ENCODE peak calls at places on chromosomes 1 and 21, in five cellular contexts. One of them, this sample, is unnamed.

GRCh38 chr21:25234857-25235801 is 372.2 kb downstream of the MRPL39 start:
- DNase-seq in effector memory CD4-positive, alpha-beta T cell: no peak
- DNase-seq in right atrium auricular region: no peak
- DNase-seq in fibroblast of lung: no peak
- DNase-seq in GM23248: no peak
- DNase-seq in this sample: no peak

GRCh38 chr1:64167176-64167575 is 36.2 kb upstream of the UBE2U start:
- DNase-seq in right atrium auricular region: no peak
- DNase-seq in effector memory CD4-positive, alpha-beta T cell: no peak
- DNase-seq in fibroblast of lung: peak; percentile 81
- DNase-seq in GM23248: peak; percentile 57
- DNase-seq in this sample: no peak

GRCh38 chr1:91278754-91279153 is 125.9 kb downstream of the HFM1 start:
- DNase-seq in right atrium auricular region: no peak
- DNase-seq in fibroblast of lung: peak; percentile 14
- DNase-seq in effector memory CD4-positive, alpha-beta T cell: no peak
- DNase-seq in GM23248: peak; percentile 34
- DNase-seq in this sample: no peak

GRCh38 chr1:231011963-231012362 is 28.1 kb downstream of the FAM89A start:
- DNase-seq in effector memory CD4-positive, alpha-beta T cell: no peak
- DNase-seq in fibroblast of lung: no peak
- DNase-seq in GM23248: no peak
- DNase-seq in right atrium auricular region: no peak
- DNase-seq in this sample: no peak

GRCh38 chr1:177256153-177256814 is 85.5 kb downstream of the BRINP2 start:
- DNase-seq in GM23248: peak; percentile 89
- DNase-seq in effector memory CD4-positive, alpha-beta T cell: no peak
- DNase-seq in fibroblast of lung: peak; percentile 94
- DNase-seq in right atrium auricular region: no peak
- DNase-seq in this sample: no peak

GRCh38 chr1:11777653-11778322 is 15.8 kb downstream of the C1orf167 start:
- DNase-seq in GM23248: no peak
- DNase-seq in effector memory CD4-positive, alpha-beta T cell: no peak
- DNase-seq in fibroblast of lung: no peak
- DNase-seq in right atrium auricular region: no peak
- DNase-seq in this sample: no peak

GRCh38 chr1:209884665-209885117 is 53.3 kb upstream of the SYT14 start:
- DNase-seq in fibroblast of lung: peak; percentile 100
- DNase-seq in right atrium auricular region: peak; percentile 60
- DNase-seq in GM23248: peak; percentile 100
- DNase-seq in effector memory CD4-positive, alpha-beta T cell: no peak
- DNase-seq in this sample: peak; percentile 25

GRCh38 chr1:34332996-34333395 is 156.3 kb downstream of the C1orf94 start:
- DNase-seq in right atrium auricular region: no peak
- DNase-seq in fibroblast of lung: no peak
- DNase-seq in effector memory CD4-positive, alpha-beta T cell: no peak
- DNase-seq in GM23248: no peak
- DNase-seq in this sample: no peak

GRCh38 chr1:156387899-156388813 is 19.1 kb downstream of the RHBG start:
- DNase-seq in effector memory CD4-positive, alpha-beta T cell: no peak
- DNase-seq in GM23248: peak; percentile 23
- DNase-seq in right atrium auricular region: no peak
- DNase-seq in fibroblast of lung: no peak
- DNase-seq in this sample: no peak

GRCh38 chr21:46079357-46080170 is 18.3 kb upstream of the COL6A2 start:
- DNase-seq in fibroblast of lung: peak; percentile 87
- DNase-seq in effector memory CD4-positive, alpha-beta T cell: no peak
- DNase-seq in right atrium auricular region: peak; percentile 64
- DNase-seq in GM23248: peak; percentile 98
- DNase-seq in this sample: no peak

GRCh38 chr1:206010101-206010500 is 6.9 kb upstream of the RAB7B start:
- DNase-seq in GM23248: no peak
- DNase-seq in effector memory CD4-positive, alpha-beta T cell: no peak
- DNase-seq in fibroblast of lung: no peak
- DNase-seq in right atrium auricular region: no peak
- DNase-seq in this sample: no peak

GRCh38 chr1:182197555-182197954 is 136.0 kb upstream of the ZNF648 start:
- DNase-seq in effector memory CD4-positive, alpha-beta T cell: no peak
- DNase-seq in fibroblast of lung: no peak
- DNase-seq in right atrium auricular region: peak; percentile 70
- DNase-seq in GM23248: no peak
- DNase-seq in this sample: no peak

GRCh38 chr1:61005572-61006386 is 76.6 kb upstream of the NFIA start:
- DNase-seq in right atrium auricular region: no peak
- DNase-seq in effector memory CD4-positive, alpha-beta T cell: no peak
- DNase-seq in fibroblast of lung: no peak
- DNase-seq in GM23248: no peak
- DNase-seq in this sample: no peak

GRCh38 chr1:88035578-88035977 is 648.5 kb upstream of the PKN2 start:
- DNase-seq in right atrium auricular region: no peak
- DNase-seq in fibroblast of lung: no peak
- DNase-seq in GM23248: no peak
- DNase-seq in effector memory CD4-positive, alpha-beta T cell: no peak
- DNase-seq in this sample: no peak

GRCh38 chr1:5599541-5599940 is 392.7 kb downstream of the NPHP4 start:
- DNase-seq in fibroblast of lung: no peak
- DNase-seq in GM23248: no peak
- DNase-seq in right atrium auricular region: peak; percentile 26
- DNase-seq in effector memory CD4-positive, alpha-beta T cell: no peak
- DNase-seq in this sample: no peak

GRCh38 chr1:209565759-209566678 is 17.5 kb upstream of the CAMK1G start:
- DNase-seq in fibroblast of lung: peak; percentile 65
- DNase-seq in GM23248: peak; percentile 86
- DNase-seq in right atrium auricular region: peak; percentile 82
- DNase-seq in effector memory CD4-positive, alpha-beta T cell: peak; percentile 24
- DNase-seq in this sample: peak; percentile 32

GRCh38 chr21:17779486-17779885 is 39.7 kb downstream of the C21orf91 start:
- DNase-seq in effector memory CD4-positive, alpha-beta T cell: no peak
- DNase-seq in fibroblast of lung: no peak
- DNase-seq in right atrium auricular region: no peak
- DNase-seq in GM23248: no peak
- DNase-seq in this sample: no peak

GRCh38 chr1:174998569-174999215 is 1.1 kb upstream of the CACYBP start:
- DNase-seq in effector memory CD4-positive, alpha-beta T cell: peak; percentile 7
- DNase-seq in fibroblast of lung: peak; percentile 51
- DNase-seq in GM23248: peak; percentile 71
- DNase-seq in right atrium auricular region: no peak
- DNase-seq in this sample: no peak

GRCh38 chr1:204318324-204318723 is 41.4 kb downstream of the PLEKHA6 start:
- DNase-seq in effector memory CD4-positive, alpha-beta T cell: no peak
- DNase-seq in right atrium auricular region: no peak
- DNase-seq in fibroblast of lung: no peak
- DNase-seq in GM23248: no peak
- DNase-seq in this sample: no peak

GRCh38 chr1:32012709-32013385 is 821 bp upstream of the KHDRBS1 start:
- DNase-seq in fibroblast of lung: no peak
- DNase-seq in GM23248: no peak
- DNase-seq in right atrium auricular region: no peak
- DNase-seq in effector memory CD4-positive, alpha-beta T cell: no peak
- DNase-seq in this sample: no peak

GRCh38 chr1:224329842-224330753 is at the start of gene NVL:
- DNase-seq in right atrium auricular region: peak; percentile 79
- DNase-seq in effector memory CD4-positive, alpha-beta T cell: peak; percentile 45
- DNase-seq in GM23248: peak; percentile 96
- DNase-seq in fibroblast of lung: peak; percentile 87
- DNase-seq in this sample: peak; percentile 20

GRCh38 chr1:234371414-234371813 is 1.8 kb upstream of the COA6 start:
- DNase-seq in effector memory CD4-positive, alpha-beta T cell: no peak
- DNase-seq in GM23248: no peak
- DNase-seq in right atrium auricular region: no peak
- DNase-seq in fibroblast of lung: no peak
- DNase-seq in this sample: no peak

GRCh38 chr1:149881876-149882275 is 17.5 kb upstream of the BOLA1 start:
- DNase-seq in fibroblast of lung: no peak
- DNase-seq in GM23248: no peak
- DNase-seq in effector memory CD4-positive, alpha-beta T cell: no peak
- DNase-seq in right atrium auricular region: peak; percentile 55
- DNase-seq in this sample: no peak

GRCh38 chr1:91872560-91873081 is 13.3 kb downstream of the TGFBR3 start:
- DNase-seq in right atrium auricular region: no peak
- DNase-seq in fibroblast of lung: peak; percentile 64
- DNase-seq in GM23248: peak; percentile 22
- DNase-seq in effector memory CD4-positive, alpha-beta T cell: no peak
- DNase-seq in this sample: no peak

GRCh38 chr1:30418426-30419245 is 304.7 kb downstream of the MATN1 start:
- DNase-seq in GM23248: no peak
- DNase-seq in fibroblast of lung: no peak
- DNase-seq in effector memory CD4-positive, alpha-beta T cell: no peak
- DNase-seq in right atrium auricular region: peak; percentile 13
- DNase-seq in this sample: no peak

GRCh38 chr1:211923065-211923464 is 92.5 kb upstream of the LPGAT1 start:
- DNase-seq in effector memory CD4-positive, alpha-beta T cell: no peak
- DNase-seq in right atrium auricular region: no peak
- DNase-seq in GM23248: no peak
- DNase-seq in fibroblast of lung: no peak
- DNase-seq in this sample: no peak

GRCh38 chr1:201226859-201227488 is 36.4 kb downstream of the IGFN1 start:
- DNase-seq in GM23248: no peak
- DNase-seq in fibroblast of lung: no peak
- DNase-seq in right atrium auricular region: peak; percentile 38
- DNase-seq in effector memory CD4-positive, alpha-beta T cell: no peak
- DNase-seq in this sample: no peak

GRCh38 chr1:210407207-210407886 is 78.6 kb downstream of the HHAT start:
- DNase-seq in GM23248: peak; percentile 71
- DNase-seq in effector memory CD4-positive, alpha-beta T cell: peak; percentile 32
- DNase-seq in right atrium auricular region: peak; percentile 74
- DNase-seq in fibroblast of lung: peak; percentile 38
- DNase-seq in this sample: no peak

GRCh38 chr1:7650801-7651200 is 120.3 kb upstream of the VAMP3 start:
- DNase-seq in right atrium auricular region: no peak
- DNase-seq in effector memory CD4-positive, alpha-beta T cell: no peak
- DNase-seq in fibroblast of lung: no peak
- DNase-seq in GM23248: no peak
- DNase-seq in this sample: no peak

GRCh38 chr1:234975122-234975940 is 153.3 kb downstream of the TOMM20 start:
- DNase-seq in GM23248: peak; percentile 91
- DNase-seq in fibroblast of lung: peak; percentile 99
- DNase-seq in right atrium auricular region: no peak
- DNase-seq in effector memory CD4-positive, alpha-beta T cell: no peak
- DNase-seq in this sample: no peak

GRCh38 chr1:36320767-36321118 is 2.7 kb downstream of the EVA1B start:
- DNase-seq in fibroblast of lung: no peak
- DNase-seq in GM23248: no peak
- DNase-seq in effector memory CD4-positive, alpha-beta T cell: no peak
- DNase-seq in right atrium auricular region: no peak
- DNase-seq in this sample: no peak
- H3K4me3 ChIP-seq in fibroblast of lung: peak overlapping the region; percentile 90
- H3K4me3 ChIP-seq in GM23248: peak overlapping the region; percentile 87
- H3K4me3 ChIP-seq in effector memory CD4-positive, alpha-beta T cell: peak overlapping the region; percentile 46
- H3K4me3 ChIP-seq in right atrium auricular region: peak overlapping the region; percentile 33
- H3K4me3 ChIP-seq in this sample: peak overlapping the region; percentile 99

GRCh38 chr1:223320959-223321358 is 43.0 kb downstream of the SUSD4 start:
- DNase-seq in effector memory CD4-positive, alpha-beta T cell: no peak
- DNase-seq in GM23248: no peak
- DNase-seq in fibroblast of lung: no peak
- DNase-seq in right atrium auricular region: no peak
- DNase-seq in this sample: no peak
- H3K36me3 ChIP-seq in effector memory CD4-positive, alpha-beta T cell: no peaks in the 10 kb centered on the region
- H3K36me3 ChIP-seq in GM23248: no peaks in the 10 kb centered on the region
- H3K36me3 ChIP-seq in fibroblast of lung: no peaks in the 10 kb centered on the region
- H3K36me3 ChIP-seq in right atrium auricular region: no peaks in the 10 kb centered on the region
- H3K36me3 ChIP-seq in this sample: no peaks in the 10 kb centered on the region

GRCh38 chr1:58575831-58576726 is 973 bp downstream of the TACSTD2 start:
- DNase-seq in fibroblast of lung: no peak
- DNase-seq in right atrium auricular region: no peak
- DNase-seq in GM23248: peak; percentile 50
- DNase-seq in effector memory CD4-positive, alpha-beta T cell: no peak
- DNase-seq in this sample: no peak
- H3K4me3 ChIP-seq in fibroblast of lung: no peak overlapping the region
- H3K4me3 ChIP-seq in right atrium auricular region: peak overlapping the region; percentile 10
- H3K4me3 ChIP-seq in GM23248: peak overlapping the region; percentile 53
- H3K4me3 ChIP-seq in effector memory CD4-positive, alpha-beta T cell: peak overlapping the region; percentile 51
- H3K4me3 ChIP-seq in this sample: peak overlapping the region; percentile 78

GRCh38 chr1:93526431-93526830 is 78.5 kb downstream of the FNBP1L start:
- DNase-seq in right atrium auricular region: no peak
- DNase-seq in effector memory CD4-positive, alpha-beta T cell: no peak
- DNase-seq in fibroblast of lung: no peak
- DNase-seq in GM23248: no peak
- DNase-seq in this sample: no peak

GRCh38 chr1:93532780-93533378 is 85.0 kb downstream of the FNBP1L start:
- DNase-seq in GM23248: no peak
- DNase-seq in right atrium auricular region: no peak
- DNase-seq in effector memory CD4-positive, alpha-beta T cell: no peak
- DNase-seq in fibroblast of lung: no peak
- DNase-seq in this sample: no peak

GRCh38 chr1:93533677-93534076 is 85.8 kb downstream of the FNBP1L start:
- DNase-seq in GM23248: no peak
- DNase-seq in fibroblast of lung: no peak
- DNase-seq in right atrium auricular region: no peak
- DNase-seq in effector memory CD4-positive, alpha-beta T cell: no peak
- DNase-seq in this sample: no peak

GRCh38 chr1:93528416-93528815 is 80.5 kb downstream of the FNBP1L start:
- DNase-seq in GM23248: no peak
- DNase-seq in effector memory CD4-positive, alpha-beta T cell: no peak
- DNase-seq in right atrium auricular region: no peak
- DNase-seq in fibroblast of lung: no peak
- DNase-seq in this sample: no peak

GRCh38 chr1:93531193-93531592 is 83.3 kb downstream of the FNBP1L start:
- DNase-seq in GM23248: no peak
- DNase-seq in effector memory CD4-positive, alpha-beta T cell: no peak
- DNase-seq in right atrium auricular region: no peak
- DNase-seq in fibroblast of lung: no peak
- DNase-seq in this sample: no peak
- H3K36me3 ChIP-seq in GM23248: peaks cover 23% of the 10 kb centered on the region
- H3K36me3 ChIP-seq in effector memory CD4-positive, alpha-beta T cell: no peaks in the 10 kb centered on the region
- H3K36me3 ChIP-seq in right atrium auricular region: no peaks in the 10 kb centered on the region
- H3K36me3 ChIP-seq in fibroblast of lung: no peaks in the 10 kb centered on the region
- H3K36me3 ChIP-seq in this sample: no peaks in the 10 kb centered on the region

DNA sequence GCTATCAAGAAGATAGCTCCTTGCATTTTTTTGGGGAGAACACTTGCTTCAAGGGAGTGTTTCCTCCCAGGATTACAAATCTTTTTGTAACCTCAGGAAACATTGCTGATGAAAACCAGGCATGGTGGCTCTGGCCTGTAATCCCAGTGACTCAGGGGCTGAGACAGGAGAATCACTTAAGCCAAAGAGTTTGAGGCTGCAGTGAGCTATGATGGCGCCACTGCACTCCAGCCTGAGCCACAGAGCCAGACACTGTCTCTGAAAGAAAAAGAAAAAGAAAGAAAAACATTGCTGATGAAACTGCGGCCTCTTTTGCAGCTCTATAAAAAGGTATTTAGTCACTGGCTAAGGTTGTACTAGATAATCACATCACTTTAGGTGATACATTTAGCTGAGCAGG is 7.3 kb downstream of the RNU1-2 start:
- DNase-seq in GM23248: peak; percentile 94
- DNase-seq in fibroblast of lung: peak; percentile 66
- DNase-seq in effector memory CD4-positive, alpha-beta T cell: no peak
- DNase-seq in right atrium auricular region: no peak
- DNase-seq in this sample: no peak
- H3K4me3 ChIP-seq in GM23248: peak overlapping the region; percentile 78
- H3K4me3 ChIP-seq in fibroblast of lung: no peak overlapping the region
- H3K4me3 ChIP-seq in effector memory CD4-positive, alpha-beta T cell: no peak overlapping the region
- H3K4me3 ChIP-seq in right atrium auricular region: no peak overlapping the region
- H3K4me3 ChIP-seq in this sample: peak overlapping the region; percentile 69

This sample was measured in thoracic aorta.